ENCODE peak calls at places on chromosome 6, in eight cellular contexts. N, C, B, K, D, R, P and V are unnamed samples.

GRCh38 chr6:40344566-40345185 is 242.5 kb downstream of the LRFN2 start:
- DNase-seq in R (peak; percentile 48), C (no peak), K (no peak), D (no peak), N (no peak), P (no peak), B (no peak), V (no peak)

GRCh38 chr6:142773324-142773723 is 171.7 kb downstream of the HIVEP2 start:
- DNase-seq in N (no peak), C (no peak), R (no peak), P (no peak), D (no peak), B (no peak), K (no peak), V (no peak)

GRCh38 chr6:24856246-24856599 is 57.5 kb upstream of the ARMH2 start:
- DNase-seq in B (no peak), D (no peak), P (no peak), R (no peak), K (no peak), C (no peak), N (no peak), V (no peak)

GRCh38 chr6:101001012-101001411 is 119.9 kb upstream of the ASCC3 start:
- DNase-seq in R (no peak), P (no peak), D (no peak), K (no peak), B (no peak), C (no peak), N (no peak), V (no peak)

GRCh38 chr6:149182262-149182661 is 135.2 kb upstream of the TAB2 start:
- DNase-seq in D (no peak), K (no peak), C (no peak), B (no peak), N (no peak), P (no peak), R (peak; percentile 84), V (no peak)

GRCh38 chr6:3811191-3811590 is 38.0 kb upstream of the FAM50B start:
- DNase-seq in R (no peak), D (no peak), N (no peak), C (no peak), B (no peak), P (no peak), K (no peak), V (no peak)

GRCh38 chr6:111342913-111343312 is 140.1 kb downstream of the REV3L start:
- DNase-seq in D (no peak), N (no peak), P (no peak), R (no peak), C (no peak), K (no peak), B (no peak), V (no peak)

GRCh38 chr6:133805876-133806275 is 83.0 kb upstream of the TCF21 start:
- DNase-seq in R (no peak), P (no peak), N (no peak), C (no peak), K (no peak), D (no peak), B (no peak), V (no peak)

GRCh38 chr6:155080876-155081845 is 86.0 kb downstream of the TIAM2 start:
- DNase-seq in C (no peak), B (no peak), D (no peak), K (no peak), P (no peak), R (no peak), N (no peak), V (no peak)

GRCh38 chr6:45590225-45590624 is 212.5 kb upstream of the SUPT3H start:
- DNase-seq in C (no peak), K (peak; percentile 21), R (no peak), B (no peak), P (peak; percentile 92), N (no peak), D (no peak), V (peak; percentile 89)

GRCh38 chr6:100176951-100177710 is 183.1 kb upstream of the MCHR2 start:
- DNase-seq in B (no peak), C (no peak), N (no peak), K (no peak), R (no peak), P (peak; percentile 29), D (no peak), V (no peak)

GRCh38 chr6:101178748-101179147 is 214.8 kb upstream of the GRIK2 start:
- DNase-seq in D (no peak), N (no peak), K (no peak), C (no peak), B (no peak), R (no peak), P (no peak), V (no peak)

GRCh38 chr6:15244605-15245360 is 1.1 kb upstream of the JARID2 start:
- DNase-seq in C (peak; percentile 77), B (peak; percentile 73), K (peak; percentile 62), N (peak; percentile 78), P (peak; percentile 78), R (peak; percentile 95), D (peak; percentile 52), V (peak; percentile 50)

GRCh38 chr6:35919085-35919826 is 1.6 kb downstream of the SRPK1 start:
- DNase-seq in R (no peak), B (peak; percentile 44), N (no peak), P (peak; percentile 15), K (peak; percentile 31), D (peak; percentile 33), C (no peak), V (no peak)

GRCh38 chr6:107740496-107741190 is 83.5 kb downstream of the SCML4 start:
- DNase-seq in D (no peak), R (no peak), K (no peak), C (no peak), N (no peak), B (no peak), P (peak; percentile 9), V (no peak)

GRCh38 chr6:11143394-11144371 is 32.2 kb upstream of the ERVFRD-1 start:
- DNase-seq in P (peak; percentile 95), C (peak; percentile 94), K (no peak), R (peak; percentile 84), D (no peak), N (no peak), B (no peak), V (no peak)

GRCh38 chr6:150157076-150157475 is 14.2 kb downstream of the PPP1R14C start:
- DNase-seq in P (no peak), B (no peak), D (no peak), R (no peak), K (no peak), C (no peak), N (no peak), V (no peak)

GRCh38 chr6:147930743-147931142 is 411.9 kb upstream of the SASH1 start:
- DNase-seq in C (no peak), D (no peak), N (no peak), K (no peak), P (no peak), R (no peak), B (no peak), V (no peak)